ENCODE peak calls at places on chromosomes 1 and 21, in four cellular contexts. K, J, I and M are unnamed samples.

GRCh38 chr1:36710008-36710407 is 227.3 kb upstream of the CSF3R start:
- DNase-seq in K (no peak), J (no peak), I (no peak), M (no peak)

GRCh38 chr21:34835526-34835925 is 166.7 kb downstream of the CLIC6 start:
- DNase-seq in I (no peak), K (peak), J (peak), M (no peak)

GRCh38 chr1:59453297-59453970 is 156.5 kb downstream of the FGGY start:
- DNase-seq in K (no peak), I (no peak), J (no peak), M (no peak)

GRCh38 chr1:161480381-161481035 is 24.7 kb upstream of the FCGR2A start:
- DNase-seq in K (no peak), I (no peak), J (no peak), M (no peak)

GRCh38 chr21:35414511-35415139 is 365.5 kb upstream of the RUNX1 start:
- DNase-seq in K (no peak), I (no peak), J (no peak), M (no peak)

GRCh38 chr1:179079113-179079761 is 2.6 kb upstream of the TOR3A start:
- DNase-seq in J (peak), I (no peak), K (no peak), M (no peak)

GRCh38 chr21:28737671-28738279 is 254.9 kb downstream of the LTN1 start:
- DNase-seq in I (no peak), J (no peak), K (no peak), M (no peak)

GRCh38 chr1:154405762-154406571 is 824 bp downstream of the IL6R start:
- DNase-seq in I (peak), J (peak), K (peak), M (peak)

GRCh38 chr1:184596950-184597651 is 157.6 kb downstream of the EDEM3 start:
- DNase-seq in J (no peak), I (no peak), K (no peak), M (no peak)

GRCh38 chr1:226602186-226603029 is 53.8 kb downstream of the STUM start:
- DNase-seq in K (no peak), J (no peak), I (no peak), M (no peak)

GRCh38 chr1:197770243-197770642 is 5.0 kb downstream of the DENND1B start:
- DNase-seq in K (no peak), I (no peak), J (no peak), M (no peak)

GRCh38 chr1:212608956-212609700 is 567 bp downstream of the ATF3 start:
- DNase-seq in I (peak), J (peak), K (peak), M (peak)

GRCh38 chr1:206032356-206033140 is 8.9 kb upstream of the CTSE start:
- DNase-seq in K (no peak), I (no peak), J (no peak), M (no peak)

GRCh38 chr1:111141803-111142202 is 1.8 kb downstream of the CEPT1 start:
- DNase-seq in J (no peak), K (no peak), I (no peak), M (no peak)

GRCh38 chr1:48675251-48675650 is 101.4 kb downstream of the BEND5 start:
- DNase-seq in K (no peak), I (no peak), J (no peak), M (no peak)

GRCh38 chr1:193769609-193770008 is 583.2 kb upstream of the B3GALT2 start:
- DNase-seq in I (no peak), K (no peak), J (no peak), M (no peak)

GRCh38 chr1:180953291-180953747 is 40.6 kb downstream of the KIAA1614 start:
- DNase-seq in J (no peak), I (no peak), K (no peak), M (no peak)

GRCh38 chr1:226542623-226543103 is 5.9 kb upstream of the STUM start:
- DNase-seq in J (no peak), K (peak), I (no peak), M (peak)

GRCh38 chr1:234214911-234215892 is 158.1 kb upstream of the COA6 start:
- DNase-seq in J (no peak), I (no peak), K (peak), M (peak)

GRCh38 chr21:28704746-28705145 is 287.9 kb downstream of the LTN1 start:
- DNase-seq in J (no peak), I (no peak), K (no peak), M (no peak)

GRCh38 chr1:60245371-60245770 is 171.8 kb upstream of the C1orf87 start:
- DNase-seq in K (no peak), I (no peak), J (no peak), M (no peak)

GRCh38 chr1:31761883-31762282 is 2.3 kb downstream of the ADGRB2 start:
- DNase-seq in I (no peak), J (no peak), K (no peak), M (no peak)

GRCh38 chr1:103074224-103074623 is 34.1 kb downstream of the COL11A1 start:
- DNase-seq in K (no peak), J (no peak), I (no peak), M (no peak)

GRCh38 chr21:23003951-23004350 is 2005.7 kb downstream of the NCAM2 start:
- DNase-seq in I (no peak), K (no peak), J (no peak), M (no peak)

GRCh38 chr1:196115641-196116040 is 492.6 kb downstream of the KCNT2 start:
- DNase-seq in I (no peak), J (no peak), K (no peak), M (peak)